ENCODE peak calls at places on chromosomes 16 and 17, in eight cellular contexts. Z is naive thymus-derived CD4-positive, alpha-beta T cell; U is NCI-H460; W is EL; B is AG10803; M is activated CD4-positive, alpha-beta T cell treated with anti-CD3 and anti-CD28 coated beads, Interleukin-2, amount 10 ng/mL, durations not matched to agents 7 days and 5 days; L is posterior cingulate gyrus; S is NCI-H1417 treated with DMSO at 0.1 percent for 48 hours. Q is an unnamed sample.
A peak's percentile ranks its signal among the peaks of the same experiment; 100 is the strongest.

GRCh38 chr16:57474671-57475661 is 11.3 kb downstream of the DOK4 start:
- DNase-seq in S (no peak), B (no peak), Z (no peak), L (no peak), M (no peak), W (no peak), U (no peak), Q (no peak)

GRCh38 chr17:16989953-16990860 is 18.3 kb upstream of the TNFRSF13B start:
- DNase-seq in Z (no peak), U (no peak), M (no peak), W (peak; percentile 87), L (no peak), S (no peak), B (peak; percentile 77), Q (no peak)

GRCh38 chr17:47265983-47266541 is 12.4 kb downstream of the ITGB3 start:
- DNase-seq in S (no peak), Z (no peak), U (no peak), M (no peak), W (peak; percentile 50), L (no peak), B (peak; percentile 52), Q (peak; percentile 85)

GRCh38 chr17:50272711-50273653 is 1.3 kb upstream of the TMEM92 start:
- DNase-seq in M (peak; percentile 51), L (peak; percentile 82), S (no peak), U (no peak), W (peak; percentile 58), Z (peak; percentile 51), B (peak; percentile 67), Q (peak; percentile 61)

GRCh38 chr17:55576237-55576998 is 65.2 kb upstream of the SMIM36 start:
- DNase-seq in U (peak; percentile 60), Z (peak; percentile 8), W (peak; percentile 73), M (no peak), S (no peak), B (peak; percentile 67), L (no peak), Q (peak; percentile 90)

GRCh38 chr17:29565643-29566472 is 979 bp downstream of the ABHD15 start:
- DNase-seq in W (no peak), S (peak; percentile 68), B (no peak), U (no peak), M (peak; percentile 69), L (peak; percentile 81), Z (peak; percentile 39), Q (no peak)

GRCh38 chr16:67170168-67170947 is at the start of gene NOL3:
- DNase-seq in L (no peak), S (no peak), B (peak; percentile 81), W (peak; percentile 86), M (peak; percentile 46), Z (no peak), U (peak; percentile 91), Q (peak; percentile 86)

GRCh38 chr16:13829712-13830304 is 90.1 kb upstream of the ERCC4 start:
- DNase-seq in M (no peak), U (no peak), Z (no peak), S (no peak), W (no peak), B (no peak), L (no peak), Q (no peak)

GRCh38 chr17:33049781-33050414 is 58.3 kb downstream of the SPACA3 start:
- DNase-seq in B (peak; percentile 48), M (peak; percentile 18), U (peak; percentile 47), Z (no peak), L (no peak), S (no peak), W (peak; percentile 53), Q (peak; percentile 11)

GRCh38 chr16:89337965-89338364 is 120.5 kb downstream of the ZNF778 start:
- DNase-seq in Z (no peak), S (no peak), M (no peak), B (no peak), U (no peak), L (peak; percentile 71), W (no peak), Q (no peak)

GRCh38 chr17:49588726-49589555 is 13.3 kb downstream of the NXPH3 start:
- DNase-seq in M (no peak), L (no peak), U (no peak), S (no peak), B (peak; percentile 81), Z (no peak), W (peak; percentile 75), Q (no peak)

GRCh38 chr17:19386974-19387920 is at the start of gene MFAP4:
- DNase-seq in Z (no peak), L (no peak), M (no peak), B (peak; percentile 96), S (no peak), U (no peak), W (peak; percentile 70), Q (peak; percentile 96)

GRCh38 chr16:77225182-77225581 is 26.0 kb downstream of the SYCE1L start:
- DNase-seq in W (no peak), L (no peak), S (no peak), U (no peak), Z (no peak), M (no peak), B (no peak), Q (no peak)

GRCh38 chr17:81084691-81085419 is 49.9 kb downstream of the BAIAP2 start:
- DNase-seq in M (no peak), L (no peak), Z (no peak), W (no peak), U (no peak), B (no peak), S (no peak), Q (no peak)

GRCh38 chr17:77786740-77787505 is 171.6 kb upstream of the TNRC6C start:
- DNase-seq in L (peak; percentile 66), B (peak; percentile 23), S (no peak), Z (no peak), W (no peak), M (no peak), U (no peak), Q (no peak)

GRCh38 chr16:10668322-10669045 is 26.2 kb downstream of the TEKT5 start:
- DNase-seq in U (peak; percentile 21), L (no peak), S (no peak), B (peak; percentile 11), Z (peak; percentile 2), M (no peak), W (peak; percentile 31), Q (peak; percentile 8)

GRCh38 chr16:11689031-11689840 is 21.0 kb downstream of the SNN start:
- DNase-seq in L (no peak), B (no peak), W (no peak), S (no peak), Z (no peak), U (no peak), M (no peak), Q (no peak)

GRCh38 chr17:45991341-45991740 is 7.7 kb upstream of the STH start:
- DNase-seq in B (no peak), M (no peak), S (no peak), L (peak; percentile 50), Z (no peak), W (no peak), U (no peak), Q (no peak)

GRCh38 chr16:88356727-88357199 is 26.0 kb upstream of the ZNF469 start:
- DNase-seq in M (no peak), W (no peak), U (no peak), S (no peak), L (peak; percentile 76), Z (no peak), B (no peak), Q (no peak)

GRCh38 chr17:41973457-41973856 is 6.9 kb downstream of the CNP start:
- DNase-seq in W (no peak), Z (no peak), B (no peak), U (no peak), M (no peak), L (peak; percentile 75), S (no peak), Q (no peak)

GRCh38 chr16:31478956-31479355 is 4.0 kb upstream of the SLC5A2 start:
- DNase-seq in S (no peak), Z (no peak), U (no peak), M (no peak), L (no peak), W (no peak), B (no peak), Q (no peak)

GRCh38 chr17:19706791-19707727 is 9.3 kb downstream of the SLC47A2 start:
- DNase-seq in U (no peak), L (peak; percentile 62), M (no peak), B (no peak), W (no peak), Z (no peak), S (no peak), Q (no peak)

GRCh38 chr16:68711421-68712139 is 25.5 kb upstream of the CDH1 start:
- DNase-seq in L (peak; percentile 48), Z (no peak), U (no peak), W (no peak), S (no peak), B (no peak), M (no peak), Q (no peak)

GRCh38 chr17:49741009-49741691 is 22.8 kb downstream of the FAM117A start:
- DNase-seq in L (no peak), M (no peak), B (peak; percentile 33), U (no peak), S (no peak), Z (no peak), W (no peak), Q (no peak)

GRCh38 chr16:48609453-48610023 is 442 bp downstream of the N4BP1 start:
- DNase-seq in L (peak; percentile 90), M (peak; percentile 47), U (peak; percentile 28), S (no peak), B (peak; percentile 60), Z (peak; percentile 47), W (peak; percentile 29), Q (peak; percentile 50)

GRCh38 chr17:76547183-76547641 is 7.4 kb downstream of the PRCD start:
- DNase-seq in B (peak; percentile 72), S (no peak), Z (peak; percentile 67), M (peak; percentile 79), U (no peak), L (peak; percentile 88), W (peak; percentile 70), Q (peak; percentile 71)

GRCh38 chr17:75587718-75588545 is at the start of gene MYO15B:
- DNase-seq in M (peak; percentile 21), B (no peak), Z (peak; percentile 69), W (no peak), S (no peak), U (no peak), L (no peak), Q (peak; percentile 3)

GRCh38 chr17:61468263-61468907 is 16.2 kb downstream of the TBX4 start:
- DNase-seq in Z (no peak), S (no peak), U (no peak), M (no peak), W (no peak), L (no peak), B (no peak), Q (no peak)

GRCh38 chr16:67163164-67163902 is 1.2 kb upstream of the HSF4 start:
- DNase-seq in L (peak; percentile 97), B (peak; percentile 39), M (peak; percentile 54), U (no peak), Z (peak; percentile 43), S (no peak), W (peak; percentile 48), Q (peak; percentile 36)

GRCh38 chr16:74052006-74052405 is 244.6 kb upstream of the PSMD7 start:
- DNase-seq in Z (no peak), M (no peak), U (no peak), W (no peak), S (no peak), B (no peak), L (no peak), Q (no peak)

GRCh38 chr16:86073763-86074493 is 175.0 kb downstream of the IRF8 start:
- DNase-seq in M (no peak), S (no peak), B (no peak), L (no peak), Z (no peak), U (no peak), W (no peak), Q (no peak)

GRCh38 chr16:22813946-22814325 is at the start of gene HS3ST2:
- DNase-seq in U (no peak), M (no peak), B (peak; percentile 24), S (no peak), L (peak; percentile 92), Z (no peak), W (no peak), Q (no peak)

GRCh38 chr17:40099627-40100418 is 566 bp downstream of the NR1D1 start:
- DNase-seq in Z (no peak), B (no peak), L (no peak), M (no peak), U (no peak), S (no peak), W (peak; percentile 29), Q (no peak)

GRCh38 chr16:4556112-4556511 is at the start of gene C16orf96:
- DNase-seq in U (no peak), B (no peak), M (no peak), S (no peak), L (no peak), W (peak; percentile 21), Z (no peak), Q (no peak)

Q was measured in astrocyte of the spinal cord.